ENCODE peak calls at places on chromosomes 3 and 15, in four cellular contexts. X is HCT116, N is heart right ventricle, R is right cardiac atrium. Z is an unnamed sample.

GRCh38 chr15:74835312-74835823 is 7.6 kb downstream of the ULK3 start:
- DNase-seq in R (no peak), N (peak), X (peak), Z (no peak)

GRCh38 chr15:77819841-77820728 is 187.4 kb upstream of the LINGO1 start:
- DNase-seq in N (no peak), R (peak), X (peak), Z (no peak)

GRCh38 chr3:122415762-122416654 is at the start of gene WDR5B:
- DNase-seq in N (peak), R (peak), X (peak), Z (peak)

GRCh38 chr3:62335196-62335595 is 38.2 kb downstream of the FEZF2 start:
- DNase-seq in R (no peak), X (no peak), N (no peak), Z (no peak)

GRCh38 chr3:142896201-142896755 is 7.4 kb upstream of the PCOLCE2 start:
- DNase-seq in N (no peak), X (no peak), R (no peak), Z (no peak)

GRCh38 chr3:133568294-133569014 is 5.0 kb upstream of the CDV3 start:
- DNase-seq in N (no peak), X (peak), R (no peak), Z (no peak)

GRCh38 chr15:69755571-69756310 is 303.1 kb downstream of the RPLP1 start:
- DNase-seq in R (no peak), N (no peak), X (no peak), Z (peak)

GRCh38 chr15:32747886-32748285 is 30.1 kb downstream of the GREM1 start:
- DNase-seq in X (no peak), R (no peak), N (no peak), Z (no peak)

GRCh38 chr3:157130138-157130880 is 29.6 kb downstream of the CCNL1 start:
- DNase-seq in N (peak), R (peak), X (peak), Z (no peak)

GRCh38 chr3:40765884-40766283 is 241.1 kb downstream of the ZNF621 start:
- DNase-seq in N (peak), R (no peak), X (no peak), Z (no peak)

GRCh38 chr3:27093771-27094170 is 275.4 kb downstream of the NEK10 start:
- DNase-seq in X (no peak), N (no peak), R (no peak), Z (no peak)

DNA sequence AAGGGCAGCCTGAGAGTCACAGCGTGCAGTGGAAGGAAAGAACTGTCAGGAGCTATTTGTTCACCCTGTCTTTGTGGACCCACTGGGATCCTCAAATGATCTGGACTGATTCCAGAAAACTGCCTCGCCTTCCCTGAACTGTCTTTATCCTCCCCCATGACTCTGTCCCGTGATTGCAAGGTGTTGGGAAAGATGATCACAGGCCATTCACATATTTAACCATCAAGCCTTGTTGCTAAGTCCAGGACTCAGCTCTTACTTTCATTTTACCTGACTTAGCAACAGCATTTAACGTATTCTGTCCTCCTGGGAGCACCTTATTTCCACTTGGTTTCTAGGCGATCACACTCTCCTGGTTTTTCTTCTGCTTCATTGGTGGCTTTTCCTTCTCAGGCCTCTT is 355.2 kb downstream of the EPHB1 start:
- DNase-seq in X (no peak), N (no peak), R (no peak), Z (no peak)
- H3K4me3 ChIP-seq in X (no peak), N (no peak), R (no peak), Z (no peak)

DNA sequence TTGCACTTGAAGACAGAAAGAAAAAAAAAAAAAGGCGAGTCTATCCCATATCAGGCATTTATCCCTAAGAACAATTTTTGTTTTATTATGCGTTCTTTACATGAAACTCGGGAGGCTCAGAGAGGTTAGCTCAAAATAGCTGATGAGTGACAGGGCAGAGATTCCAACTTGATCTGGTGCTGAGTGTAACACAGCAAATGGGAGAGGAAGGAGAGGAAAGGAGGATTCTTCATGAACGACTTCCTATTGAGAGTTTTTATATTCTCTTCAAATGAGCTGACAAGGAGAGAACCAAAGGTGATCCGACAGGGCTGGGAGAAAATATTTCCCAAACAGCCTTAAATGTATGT is 157.2 kb upstream of the FRMD4B start:
- DNase-seq in R (no peak), X (no peak), N (no peak), Z (no peak)
- H3K4me3 ChIP-seq in R (peak), X (no peak), N (peak), Z (no peak)

DNA sequence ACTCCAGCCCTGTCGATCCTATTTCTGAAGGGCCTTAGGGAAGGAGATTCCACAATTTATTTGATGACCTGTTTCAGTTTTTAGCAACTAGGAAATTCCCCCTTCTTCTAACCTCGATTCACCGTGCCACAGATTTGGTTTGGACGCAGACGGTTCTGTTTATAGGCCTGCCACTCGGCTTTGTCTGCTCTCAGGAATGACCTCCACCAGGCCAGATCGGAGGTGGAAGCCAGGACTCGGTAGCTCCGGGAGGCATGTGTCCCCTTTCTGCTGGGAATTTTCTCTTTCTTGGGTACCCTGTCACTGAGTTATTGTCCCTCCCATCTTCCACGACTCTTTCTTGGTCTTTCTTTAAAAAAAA is 85.5 kb upstream of the ETV5 start:
- DNase-seq in N (no peak), R (no peak), X (no peak), Z (no peak)
- H3K4me3 ChIP-seq in N (no peak), R (no peak), X (no peak), Z (no peak)

GRCh38 chr15:59268199-59268979 is 61.7 kb downstream of the LDHAL6B start:
- DNase-seq in X (no peak), R (no peak), N (no peak), Z (no peak)
- H3K4me3 ChIP-seq in X (no peak), R (no peak), N (no peak), Z (no peak)

GRCh38 chr3:160434071-160434470 is 15.5 kb downstream of the TRIM59 start:
- DNase-seq in N (no peak), R (no peak), X (no peak), Z (no peak)
- H3K4me3 ChIP-seq in N (no peak), R (no peak), X (no peak), Z (no peak)

GRCh38 chr15:31472636-31473383 is 146.2 kb downstream of the KLF13 start:
- DNase-seq in R (no peak), N (peak), X (no peak), Z (peak)
- H3K4me3 ChIP-seq in R (no peak), N (no peak), X (no peak), Z (no peak)

GRCh38 chr3:29333520-29333919 is 52.6 kb downstream of the RBMS3 start:
- DNase-seq in X (no peak), R (no peak), N (no peak), Z (no peak)

GRCh38 chr3:29337565-29337964 is 56.7 kb downstream of the RBMS3 start:
- DNase-seq in N (no peak), R (no peak), X (no peak), Z (no peak)

GRCh38 chr3:29334652-29335189 is 53.9 kb downstream of the RBMS3 start:
- DNase-seq in X (no peak), R (no peak), N (no peak), Z (no peak)

GRCh38 chr3:29335921-29336320 is 55.0 kb downstream of the RBMS3 start:
- DNase-seq in X (no peak), N (no peak), R (no peak), Z (no peak)

DNA sequence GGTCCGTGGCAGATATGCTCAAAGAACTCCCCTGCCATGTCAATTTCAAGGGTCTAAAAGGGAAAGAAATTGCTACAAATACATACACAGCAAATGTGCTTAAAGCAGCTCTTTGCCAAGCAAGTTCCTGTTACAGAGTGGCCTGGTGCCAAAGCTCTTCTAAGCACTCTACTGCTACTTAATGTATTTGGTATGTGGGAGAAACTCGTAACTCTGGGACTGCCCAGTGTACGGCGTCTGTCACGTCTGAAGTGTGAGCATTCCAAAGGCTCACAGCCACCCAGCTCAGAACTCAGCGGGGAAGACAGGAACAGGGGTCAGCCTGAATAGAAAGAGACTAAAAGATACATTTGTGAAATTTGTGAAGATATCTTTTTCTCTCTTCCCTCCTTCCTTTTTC is 54.6 kb downstream of the RBMS3 start:
- DNase-seq in X (peak), N (peak), R (peak), Z (no peak)
- H3K4me3 ChIP-seq in X (no peak), N (peak), R (peak), Z (no peak)

DNA sequence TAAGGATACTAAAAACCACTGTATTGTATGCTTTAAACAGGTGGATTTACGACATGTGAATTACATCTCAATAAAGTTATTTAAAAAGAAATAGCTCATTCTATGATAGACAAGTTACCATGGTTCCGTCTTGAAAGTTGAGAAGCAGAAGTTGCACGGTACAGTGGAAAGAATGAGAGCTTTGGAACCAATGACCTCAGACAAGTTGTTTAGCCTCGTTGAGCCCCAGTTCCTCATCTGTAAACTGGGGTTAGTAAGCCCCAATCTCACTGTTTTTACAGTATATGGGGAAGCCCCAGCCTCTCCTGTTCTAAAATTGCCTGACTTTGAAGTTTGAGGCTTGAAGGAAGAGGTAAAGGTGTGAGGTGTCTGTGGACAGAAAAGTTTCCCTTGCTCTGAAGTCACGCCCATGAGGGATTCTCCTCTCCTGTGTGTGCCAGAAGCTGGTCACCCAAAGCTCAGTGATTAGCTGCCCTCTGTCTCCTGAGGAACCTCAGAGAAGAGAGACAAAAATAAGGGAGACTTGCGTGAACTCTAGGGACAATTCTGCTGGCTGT is 10.0 kb downstream of the CRYGS start:
- DNase-seq in X (no peak), N (no peak), R (no peak), Z (no peak)
- H3K4me3 ChIP-seq in X (no peak), N (no peak), R (no peak), Z (no peak)

Z was measured in Jurkat, Clone E6-1.